ENCODE peak calls at places on chromosomes 13 and 19, in five cellular contexts. G, K, O, T and R are unnamed samples.
A peak's percentile ranks its signal among the peaks of the same experiment; 100 is the strongest.

GRCh38 chr19:45805719-45806118 is 9.4 kb downstream of the RSPH6A start:
- DNase-seq in G (no peak), K (no peak), O (no peak), T (no peak), R (no peak)

GRCh38 chr13:110154370-110155031 is 152.5 kb downstream of the COL4A1 start:
- DNase-seq in G (no peak), K (no peak), O (no peak), T (no peak), R (no peak)

GRCh38 chr13:45108716-45109706 is 11.3 kb upstream of the GTF2F2 start:
- DNase-seq in G (peak; percentile 66), K (no peak), O (no peak), T (peak; percentile 37), R (peak; percentile 74)

GRCh38 chr19:30064021-30064699 is 122.1 kb downstream of the URI1 start:
- DNase-seq in G (no peak), K (no peak), O (no peak), T (no peak), R (no peak)

GRCh38 chr13:95281258-95281602 is 20.0 kb downstream of the ABCC4 start:
- DNase-seq in G (no peak), K (no peak), O (no peak), T (peak; percentile 50), R (no peak)

GRCh38 chr13:28820099-28821051 is at the start of gene MTUS2:
- DNase-seq in G (no peak), K (peak; percentile 38), O (peak; percentile 6), T (peak; percentile 2), R (peak; percentile 72)

GRCh38 chr13:40433577-40433976 is 232.9 kb downstream of the FOXO1 start:
- DNase-seq in G (no peak), K (no peak), O (no peak), T (no peak), R (no peak)

GRCh38 chr19:55455576-55456235 is 5.7 kb downstream of the ISOC2 start:
- DNase-seq in G (no peak), K (no peak), O (no peak), T (no peak), R (no peak)

GRCh38 chr19:49497790-49498106 is 1.5 kb downstream of the RPS11 start:
- DNase-seq in G (no peak), K (no peak), O (no peak), T (no peak), R (no peak)

GRCh38 chr13:29577135-29578051 is 18.1 kb downstream of the SLC7A1 start:
- DNase-seq in G (peak; percentile 38), K (no peak), O (no peak), T (no peak), R (no peak)

GRCh38 chr19:33872445-33873320 is 76.0 kb downstream of the KCTD15 start:
- DNase-seq in G (no peak), K (no peak), O (no peak), T (no peak), R (no peak)

GRCh38 chr19:38629568-38629967 is 10.6 kb downstream of the EIF3K start:
- DNase-seq in G (no peak), K (no peak), O (no peak), T (no peak), R (no peak)

GRCh38 chr13:110250258-110250891 is 56.6 kb downstream of the COL4A1 start:
- DNase-seq in G (peak; percentile 77), K (no peak), O (no peak), T (peak; percentile 87), R (no peak)

GRCh38 chr13:30408319-30409101 is 13.8 kb upstream of the UBE2L5 start:
- DNase-seq in G (peak; percentile 79), K (peak; percentile 98), O (peak; percentile 87), T (peak; percentile 88), R (peak; percentile 98)

GRCh38 chr19:45250832-45251451 is at the start of gene MARK4:
- DNase-seq in G (peak; percentile 34), K (peak; percentile 51), O (peak; percentile 55), T (peak; percentile 61), R (peak; percentile 69)

GRCh38 chr13:43195551-43195950 is 172.2 kb downstream of the DNAJC15 start:
- DNase-seq in G (no peak), K (no peak), O (no peak), T (no peak), R (no peak)

GRCh38 chr19:3692141-3693029 is 7.9 kb downstream of the PIP5K1C start:
- DNase-seq in G (no peak), K (peak; percentile 44), O (no peak), T (no peak), R (no peak)

GRCh38 chr13:41327994-41328778 is 17.1 kb downstream of the NAA16 start:
- DNase-seq in G (no peak), K (no peak), O (no peak), T (peak; percentile 19), R (no peak)

GRCh38 chr13:95360052-95360451 is 58.8 kb upstream of the ABCC4 start:
- DNase-seq in G (no peak), K (peak; percentile 81), O (no peak), T (no peak), R (no peak)

GRCh38 chr19:6273701-6274601 is 5.8 kb downstream of the MLLT1 start:
- DNase-seq in G (peak; percentile 88), K (no peak), O (no peak), T (peak; percentile 97), R (no peak)

GRCh38 chr13:113887700-113888201 is 23.9 kb upstream of the GAS6 start:
- DNase-seq in G (no peak), K (no peak), O (no peak), T (no peak), R (no peak)

GRCh38 chr13:42594577-42595571 is 20.9 kb downstream of the TNFSF11 start:
- DNase-seq in G (peak; percentile 66), K (peak; percentile 71), O (peak; percentile 71), T (peak; percentile 91), R (peak; percentile 51)

GRCh38 chr19:13579388-13580060 is 73.2 kb upstream of the CACNA1A start:
- DNase-seq in G (peak; percentile 65), K (peak; percentile 21), O (no peak), T (no peak), R (no peak)

GRCh38 chr13:41028051-41028450 is 8.9 kb upstream of the ELF1 start:
- DNase-seq in G (peak; percentile 45), K (no peak), O (no peak), T (no peak), R (no peak)

GRCh38 chr13:75319244-75319643 is 162.7 kb downstream of the TBC1D4 start:
- DNase-seq in G (peak; percentile 63), K (no peak), O (no peak), T (peak; percentile 38), R (no peak)

GRCh38 chr13:51942189-51942588 is 69.1 kb downstream of the ATP7B start:
- DNase-seq in G (no peak), K (no peak), O (no peak), T (no peak), R (no peak)

GRCh38 chr13:88085036-88085435 is 413.9 kb downstream of the SLITRK5 start:
- DNase-seq in G (no peak), K (no peak), O (no peak), T (peak; percentile 26), R (no peak)

GRCh38 chr19:23384858-23385257 is 10.4 kb downstream of the ZNF91 start:
- DNase-seq in G (no peak), K (no peak), O (no peak), T (no peak), R (no peak)
- H3K27ac ChIP-seq in G (no peak overlapping the region), K (no peak overlapping the region), O (no peak overlapping the region), T (no peak overlapping the region), R (no peak overlapping the region)

GRCh38 chr19:21934131-21934530 is 76.6 kb downstream of the ZNF208 start:
- DNase-seq in G (no peak), K (no peak), O (no peak), T (no peak), R (no peak)

GRCh38 chr19:21934593-21934992 is 76.2 kb downstream of the ZNF208 start:
- DNase-seq in G (no peak), K (no peak), O (no peak), T (no peak), R (no peak)
- H2BK5ac ChIP-seq in G (no peak overlapping the region), K (no peak overlapping the region), O (no peak overlapping the region), T (no peak overlapping the region), R (no peak overlapping the region)

GRCh38 chr19:58059003-58059671 is at the start of gene ZNF135:
- DNase-seq in G (peak; percentile 50), K (peak; percentile 96), O (peak; percentile 80), T (peak; percentile 66), R (peak; percentile 92)

GRCh38 chr19:58067240-58067912 is 8.3 kb downstream of the ZNF135 start:
- DNase-seq in G (no peak), K (peak; percentile 49), O (no peak), T (peak; percentile 2), R (no peak)

GRCh38 chr19:58060231-58060630 is 1.1 kb downstream of the ZNF135 start:
- DNase-seq in G (no peak), K (no peak), O (no peak), T (no peak), R (no peak)

GRCh38 chr19:58059681-58060080 is 599 bp downstream of the ZNF135 start:
- DNase-seq in G (no peak), K (no peak), O (no peak), T (no peak), R (no peak)

GRCh38 chr19:58063712-58064111 is 4.6 kb downstream of the ZNF135 start:
- DNase-seq in G (no peak), K (no peak), O (no peak), T (no peak), R (no peak)
- H3K27ac ChIP-seq in G (no peak overlapping the region), K (no peak overlapping the region), O (no peak overlapping the region), T (no peak overlapping the region), R (no peak overlapping the region)

GRCh38 chr13:48588120-48588519 is 55.2 kb upstream of the RCBTB2 start:
- DNase-seq in G (no peak), K (no peak), O (no peak), T (no peak), R (no peak)

GRCh38 chr13:48591889-48592725 is 59.2 kb upstream of the RCBTB2 start:
- DNase-seq in G (no peak), K (peak; percentile 52), O (no peak), T (no peak), R (no peak)

GRCh38 chr13:48586591-48587103 is 53.8 kb upstream of the RCBTB2 start:
- DNase-seq in G (peak; percentile 11), K (peak; percentile 83), O (no peak), T (no peak), R (no peak)

GRCh38 chr13:48593551-48593950 is 60.2 kb upstream of the CYSLTR2 start:
- DNase-seq in G (no peak), K (no peak), O (no peak), T (no peak), R (no peak)

DNA sequence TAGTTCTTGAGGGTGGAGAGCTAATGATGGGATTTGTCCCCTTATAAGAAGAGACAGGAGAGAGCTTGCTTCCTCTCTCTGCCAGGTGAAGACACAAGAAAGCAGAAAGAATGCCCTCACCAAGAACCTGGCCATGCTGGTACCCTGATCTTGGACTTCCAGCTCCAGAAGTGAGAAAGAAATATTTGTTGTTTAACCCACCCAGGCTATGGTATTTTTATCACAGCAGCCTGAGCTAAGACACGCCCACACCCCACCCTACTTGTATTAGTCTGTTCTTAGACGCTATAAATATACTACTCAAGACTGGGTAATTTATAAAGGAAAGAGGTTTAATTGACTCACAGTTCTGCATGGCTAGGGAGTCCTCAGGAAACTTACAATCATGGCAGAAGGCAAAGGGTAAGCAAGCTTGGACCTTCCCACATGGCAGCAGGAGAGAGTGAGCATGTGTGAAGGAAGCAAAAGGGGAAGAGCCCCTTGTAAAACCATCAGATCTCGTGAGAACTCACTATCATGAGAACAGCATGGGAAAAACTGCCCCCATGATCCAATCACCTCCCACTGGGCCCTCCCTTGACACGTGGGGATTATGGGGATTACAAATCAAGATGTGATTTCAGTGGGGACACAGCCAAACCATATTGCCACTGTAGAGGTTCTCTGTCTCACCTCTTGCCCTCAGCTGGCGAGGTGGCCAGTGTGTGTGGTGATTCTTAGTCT is 57.4 kb upstream of the RCBTB2 start:
- DNase-seq in G (no peak), K (peak; percentile 49), O (no peak), T (no peak), R (no peak)
- H2BK5ac ChIP-seq in G (no peak overlapping the region), K (peak overlapping the region; percentile 82), O (no peak overlapping the region), T (peak overlapping the region; percentile 51), R (no peak overlapping the region)